ENCODE peak calls at places on chromosomes 1 and 21, in ten cellular contexts. J is vagina, V is kidney, P is epithelial cell of esophagus, N is tibial artery, S is spleen, K is RWPE1, C is mammary epithelial cell, T is choroid plexus epithelial cell, O is stomach. I is an unnamed sample.

GRCh38 chr1:162412002-162412401 is at the start of gene SH2D1B:
- DNase-seq in J (no peak), V (no peak), P (peak), N (no peak), S (no peak), K (no peak), C (peak), T (peak), O (no peak), I (peak)

GRCh38 chr1:46202975-46203737 is at the start of gene LURAP1:
- DNase-seq in J (no peak), V (peak), P (peak), N (peak), S (peak), K (peak), C (peak), T (peak), O (no peak), I (peak)

GRCh38 chr1:18348354-18348753 is 132.4 kb upstream of the KLHDC7A start:
- DNase-seq in J (no peak), V (no peak), P (no peak), N (no peak), S (no peak), K (no peak), C (no peak), T (no peak), O (no peak), I (no peak)

GRCh38 chr1:241202321-241202845 is 154.6 kb downstream of the RGS7 start:
- DNase-seq in J (no peak), V (no peak), P (peak), N (no peak), S (no peak), K (no peak), C (no peak), T (no peak), O (no peak), I (no peak)

GRCh38 chr1:26097696-26098095 is 13.9 kb upstream of the PDIK1L start:
- DNase-seq in J (no peak), V (no peak), P (no peak), N (no peak), S (no peak), K (no peak), C (peak), T (peak), O (no peak), I (no peak)

GRCh38 chr1:232594018-232594502 is 35.9 kb downstream of the SIPA1L2 start:
- DNase-seq in J (no peak), V (no peak), P (peak), N (no peak), S (no peak), K (peak), C (peak), T (no peak), O (no peak), I (no peak)

GRCh38 chr1:150259758-150260669 is 2.4 kb downstream of the CA14 start:
- DNase-seq in J (no peak), V (peak), P (peak), N (no peak), S (no peak), K (peak), C (peak), T (peak), O (peak), I (peak)

GRCh38 chr1:45297604-45298356 is 28.9 kb upstream of the HPDL start:
- DNase-seq in J (no peak), V (no peak), P (no peak), N (no peak), S (no peak), K (no peak), C (no peak), T (no peak), O (no peak), I (no peak)

GRCh38 chr1:202213361-202214088 is 19.9 kb downstream of the LGR6 start:
- DNase-seq in J (no peak), V (no peak), P (peak), N (no peak), S (no peak), K (no peak), C (no peak), T (no peak), O (no peak), I (peak)

GRCh38 chr21:42677339-42678117 is 24.1 kb downstream of the PDE9A start:
- DNase-seq in J (no peak), V (no peak), P (peak), N (no peak), S (peak), K (no peak), C (peak), T (peak), O (no peak), I (peak)

GRCh38 chr1:209335090-209335692 is 248.3 kb upstream of the CAMK1G start:
- DNase-seq in J (no peak), V (no peak), P (peak), N (no peak), S (no peak), K (peak), C (no peak), T (peak), O (peak), I (peak)

DNA sequence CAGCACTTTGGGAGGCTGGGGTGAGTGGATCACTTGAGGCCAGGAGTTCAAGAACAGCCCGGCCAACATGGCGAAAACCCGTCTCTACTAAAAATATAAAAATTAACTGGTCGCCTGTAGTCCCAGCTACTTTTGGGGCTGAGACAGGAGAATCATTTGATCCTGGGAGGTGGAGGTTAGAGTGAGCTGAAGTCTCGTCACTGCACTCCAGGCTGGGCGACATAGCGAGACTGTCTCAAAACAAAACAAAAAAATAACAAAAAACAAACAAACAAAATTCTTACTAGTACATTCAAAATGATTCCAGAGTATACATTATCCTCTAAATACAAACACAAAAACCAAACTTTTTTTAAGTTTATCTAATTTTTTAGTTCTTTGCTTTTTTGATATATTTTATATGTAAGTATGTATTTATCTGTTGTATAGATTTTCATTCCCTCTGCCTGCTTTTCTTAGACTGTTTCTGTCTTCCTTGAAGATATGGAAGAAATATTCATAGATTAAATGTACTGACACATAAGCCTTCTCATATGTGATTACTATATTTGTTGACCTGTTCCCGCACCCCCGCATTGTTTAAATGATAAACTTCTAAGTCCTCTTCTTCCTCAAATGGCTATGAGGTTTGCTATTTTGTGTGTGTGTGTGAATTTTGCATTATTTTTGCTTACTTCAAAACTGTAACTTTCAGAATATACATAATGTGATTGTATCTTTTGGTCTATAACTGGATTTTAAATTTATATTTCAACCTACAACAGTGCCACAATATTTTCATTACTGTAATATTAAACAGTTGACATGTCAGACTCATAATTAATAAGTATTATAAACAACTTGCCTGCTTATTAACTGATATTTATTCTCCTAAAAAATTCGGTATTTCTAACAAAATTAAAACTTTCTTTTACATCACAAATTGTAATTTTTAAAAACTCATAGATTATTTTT is 1674.1 kb upstream of the B3GALT2 start:
- DNase-seq in J (no peak), V (no peak), P (no peak), N (no peak), S (no peak), K (no peak), C (no peak), T (no peak), O (no peak), I (no peak)
- TF ChIP-seq CTCF in J (no peak), V (no peak), P (no peak), N (no peak), S (no peak), K (no peak), C (no peak), T (no peak), O (no peak), I (no peak)

GRCh38 chr1:178733972-178734371 is 8.9 kb downstream of the RALGPS2 start:
- DNase-seq in J (no peak), V (no peak), P (no peak), N (no peak), S (no peak), K (no peak), C (no peak), T (no peak), O (no peak), I (no peak)
- TF ChIP-seq CTCF in J (no peak), V (no peak), P (peak), N (no peak), S (peak), K (no peak), C (no peak), T (peak), O (no peak), I (peak)

DNA sequence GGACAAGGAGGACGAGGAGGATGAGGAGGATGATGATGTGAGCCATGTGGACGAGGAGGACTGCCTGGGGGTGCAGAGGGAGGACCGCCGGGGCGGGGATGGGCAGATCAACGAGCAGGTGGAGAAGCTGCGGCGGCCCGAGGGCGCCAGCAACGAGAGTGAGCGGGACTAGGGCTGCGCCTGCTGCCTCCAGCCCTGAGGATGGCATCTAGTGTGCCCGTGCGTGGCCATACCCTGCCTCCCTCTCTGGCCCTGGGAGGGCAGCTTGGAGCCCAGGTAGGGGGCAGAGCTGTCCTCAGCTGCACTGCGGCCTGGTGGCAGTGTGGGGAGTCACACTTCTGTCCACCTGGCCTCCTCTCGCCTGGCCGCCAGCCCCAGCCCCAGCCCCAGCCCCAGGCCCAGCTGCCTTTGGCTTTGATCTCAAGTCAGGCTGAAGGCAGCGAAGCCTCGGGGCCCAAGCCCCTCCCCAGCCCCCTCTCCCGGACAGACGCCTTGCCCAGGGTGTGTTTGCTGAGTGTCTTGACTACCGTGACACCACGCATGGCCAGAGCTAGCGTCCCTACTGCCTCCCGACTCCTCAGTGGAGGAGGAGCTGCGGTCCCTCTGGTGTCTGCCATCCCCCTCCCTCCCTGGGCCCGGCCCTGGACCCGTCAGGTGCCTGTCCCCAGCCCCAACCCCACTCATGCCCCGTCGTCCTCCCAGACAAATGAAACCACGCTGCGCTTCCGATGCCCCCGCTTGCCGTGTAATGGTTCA is 155.2 kb downstream of the PEX14 start:
- DNase-seq in J (no peak), V (peak), P (no peak), N (peak), S (peak), K (no peak), C (no peak), T (no peak), O (no peak), I (no peak)
- TF ChIP-seq CTCF in J (no peak), V (no peak), P (no peak), N (no peak), S (no peak), K (no peak), C (no peak), T (no peak), O (no peak), I (no peak)

DNA sequence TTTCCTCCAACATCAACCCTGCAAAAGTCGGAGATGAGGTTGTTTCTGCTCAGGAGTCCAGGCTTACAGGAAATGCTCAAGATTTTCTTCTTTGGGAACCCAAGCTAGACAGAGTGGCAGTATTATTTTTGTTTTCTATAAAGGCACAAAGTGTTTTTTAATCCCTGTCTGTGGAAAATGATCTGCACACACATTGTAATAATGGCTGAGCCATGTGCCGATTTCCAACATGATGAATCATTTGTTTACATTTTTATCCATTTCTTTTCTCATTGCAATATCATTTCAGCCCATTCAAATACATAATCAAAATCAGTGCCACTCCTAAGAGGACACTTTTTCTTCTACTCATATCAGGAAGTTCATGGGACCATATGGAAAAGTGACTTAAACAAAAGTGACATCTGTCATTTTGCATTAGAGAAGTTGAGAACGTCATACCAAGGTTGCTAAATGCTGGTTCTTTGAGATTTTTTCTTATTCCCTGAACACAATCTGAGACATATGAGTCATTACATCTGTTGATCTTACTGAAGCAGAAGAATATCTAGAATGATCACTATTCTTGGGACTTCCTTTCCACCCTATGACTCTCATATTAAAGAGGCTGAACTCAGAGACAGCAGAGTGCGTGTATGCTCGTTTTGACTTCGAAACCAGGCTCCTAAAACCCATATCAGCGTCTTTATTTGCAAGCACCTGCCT is 44.9 kb downstream of the ACTA1 start:
- DNase-seq in J (no peak), V (no peak), P (peak), N (no peak), S (no peak), K (no peak), C (peak), T (peak), O (no peak), I (peak)
- TF ChIP-seq CTCF in J (no peak), V (no peak), P (no peak), N (no peak), S (no peak), K (no peak), C (no peak), T (no peak), O (no peak), I (no peak)

GRCh38 chr1:61842863-61843514 is 100.7 kb downstream of the PATJ start:
- DNase-seq in J (no peak), V (no peak), P (peak), N (no peak), S (no peak), K (no peak), C (peak), T (peak), O (no peak), I (peak)
- TF ChIP-seq CTCF in J (no peak), V (no peak), P (peak), N (no peak), S (no peak), K (no peak), C (peak), T (peak), O (no peak), I (no peak)